ENCODE peak calls at places on chromosomes 1 and 21, in ten cellular contexts. W is OCI-LY7, G is gastrocnemius medialis, X is heart left ventricle, J is HCT116, V is lower lobe of right lung, O is left lung, E is tibial artery, Q is SK-N-SH, P is uterus. Y is an unnamed sample.
A peak's percentile ranks its signal among the peaks of the same experiment; 100 is the strongest.

GRCh38 chr1:43367026-43367903 is 546 bp downstream of the ELOVL1 start:
- DNase-seq in W (peak; percentile 43), G (no peak), X (no peak), J (peak; percentile 46), V (peak; percentile 58), O (peak; percentile 88), E (peak; percentile 74), Q (peak; percentile 74), P (peak; percentile 30), Y (peak; percentile 17)

GRCh38 chr1:203268901-203269653 is 36.2 kb upstream of the BTG2 start:
- DNase-seq in W (peak; percentile 93), G (peak; percentile 48), X (no peak), J (peak; percentile 64), V (no peak), O (no peak), E (peak; percentile 65), Q (peak; percentile 78), P (no peak), Y (no peak)

GRCh38 chr1:29465755-29466154 is 229.4 kb downstream of the PTPRU start:
- DNase-seq in W (peak; percentile 10), G (no peak), X (no peak), J (no peak), V (no peak), O (no peak), E (no peak), Q (no peak), P (no peak), Y (no peak)

GRCh38 chr1:154840557-154841176 is 29.4 kb downstream of the KCNN3 start:
- DNase-seq in W (no peak), G (no peak), X (no peak), J (no peak), V (no peak), O (no peak), E (no peak), Q (no peak), P (no peak), Y (no peak)

GRCh38 chr1:202165942-202166843 is 5.8 kb upstream of the PTPN7 start:
- DNase-seq in W (no peak), G (no peak), X (no peak), J (no peak), V (no peak), O (peak; percentile 35), E (no peak), Q (no peak), P (no peak), Y (no peak)

GRCh38 chr1:67883069-67883468 is 49.8 kb upstream of the GNG12 start:
- DNase-seq in W (no peak), G (no peak), X (no peak), J (peak; percentile 8), V (no peak), O (no peak), E (no peak), Q (no peak), P (no peak), Y (no peak)

GRCh38 chr1:53585116-53585515 is 125.9 kb downstream of the DMRTB1 start:
- DNase-seq in W (peak; percentile 53), G (no peak), X (no peak), J (no peak), V (no peak), O (no peak), E (peak; percentile 21), Q (no peak), P (peak; percentile 3), Y (no peak)

GRCh38 chr1:44786841-44787426 is 1.0 kb downstream of the BEST4 start:
- DNase-seq in W (no peak), G (no peak), X (no peak), J (no peak), V (no peak), O (peak; percentile 49), E (no peak), Q (no peak), P (no peak), Y (no peak)

GRCh38 chr1:200029035-200029623 is 1.6 kb downstream of the NR5A2 start:
- DNase-seq in W (peak; percentile 88), G (no peak), X (no peak), J (peak; percentile 4), V (no peak), O (peak; percentile 83), E (no peak), Q (peak; percentile 79), P (no peak), Y (no peak)

GRCh38 chr1:155127105-155127671 is 488 bp upstream of the EFNA1 start:
- DNase-seq in W (no peak), G (no peak), X (no peak), J (no peak), V (peak; percentile 88), O (peak; percentile 89), E (peak; percentile 74), Q (peak; percentile 77), P (peak; percentile 45), Y (peak; percentile 63)

GRCh38 chr1:226310123-226310540 is 1.2 kb upstream of the LIN9 start:
- DNase-seq in W (peak; percentile 22), G (no peak), X (no peak), J (no peak), V (no peak), O (no peak), E (no peak), Q (no peak), P (no peak), Y (no peak)

GRCh38 chr21:37551406-37552355 is 185.1 kb downstream of the DYRK1A start:
- DNase-seq in W (no peak), G (peak; percentile 90), X (no peak), J (no peak), V (peak; percentile 60), O (no peak), E (no peak), Q (no peak), P (peak; percentile 42), Y (no peak)

GRCh38 chr1:33455537-33456301 is 16.7 kb upstream of the ZSCAN20 start:
- DNase-seq in W (peak; percentile 80), G (peak; percentile 55), X (peak; percentile 55), J (peak; percentile 80), V (no peak), O (no peak), E (peak; percentile 74), Q (peak; percentile 66), P (no peak), Y (no peak)

GRCh38 chr1:8705104-8705503 is 112.3 kb downstream of the RERE start:
- DNase-seq in W (no peak), G (no peak), X (no peak), J (no peak), V (no peak), O (no peak), E (no peak), Q (no peak), P (no peak), Y (no peak)

GRCh38 chr1:181485276-181486097 is 2.2 kb downstream of the CACNA1E start:
- DNase-seq in W (no peak), G (no peak), X (no peak), J (no peak), V (peak; percentile 50), O (peak; percentile 87), E (no peak), Q (peak; percentile 37), P (no peak), Y (peak; percentile 23)

GRCh38 chr1:182147136-182147815 is 85.8 kb upstream of the ZNF648 start:
- DNase-seq in W (no peak), G (no peak), X (peak; percentile 32), J (no peak), V (peak; percentile 63), O (no peak), E (no peak), Q (no peak), P (no peak), Y (no peak)

GRCh38 chr1:241847796-241848668 is at the start of gene EXO1:
- DNase-seq in W (peak; percentile 94), G (peak; percentile 65), X (peak; percentile 87), J (peak; percentile 82), V (peak; percentile 93), O (peak; percentile 94), E (peak; percentile 90), Q (peak; percentile 92), P (peak; percentile 84), Y (peak; percentile 86)
- TF ChIP-seq CTCF in W (peak; percentile 75), G (peak; percentile 10), X (peak; percentile 27), J (peak; percentile 20), V (peak; percentile 26), O (no peak), E (no peak), Q (peak; percentile 51), P (peak; percentile 44), Y (no peak)

DNA sequence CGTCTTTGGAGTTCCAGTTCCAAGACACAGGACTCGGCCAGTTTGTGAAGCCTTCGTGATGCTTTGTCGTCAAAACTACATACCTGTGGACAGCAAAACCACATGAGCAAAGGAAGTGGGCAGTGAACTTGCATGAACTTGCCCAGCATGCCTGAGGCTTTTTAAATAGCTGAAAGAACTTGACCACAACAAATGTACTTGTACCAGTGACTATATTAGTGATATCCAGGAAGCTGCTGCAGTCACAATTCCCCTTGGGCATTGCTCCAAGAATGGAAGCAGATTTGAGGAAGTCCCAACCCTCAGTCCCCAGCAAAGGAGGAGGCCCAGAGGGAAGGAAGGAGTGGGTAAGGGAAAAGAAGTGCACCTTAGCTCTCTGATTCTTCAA is 2.6 kb downstream of the FUCA1 start:
- DNase-seq in W (no peak), G (no peak), X (peak; percentile 46), J (peak; percentile 73), V (no peak), O (no peak), E (no peak), Q (no peak), P (no peak), Y (no peak)
- H3K4me3 ChIP-seq in W (no peak overlapping the region), G (no peak overlapping the region), X (no peak overlapping the region), J (peak overlapping the region; percentile 7), V (no peak overlapping the region), O (no peak overlapping the region), E (no peak overlapping the region), Q (no peak overlapping the region), P (no peak overlapping the region), Y (no peak overlapping the region)

GRCh38 chr21:33487996-33488395 is 3.5 kb downstream of the DNAJC28 start:
- DNase-seq in W (no peak), G (no peak), X (no peak), J (no peak), V (no peak), O (no peak), E (no peak), Q (no peak), P (no peak), Y (no peak)
- H3K4me1 ChIP-seq in W (peaks cover 11% of the 10 kb centered on the region), G (peaks cover 12% of the 10 kb centered on the region), X (peaks cover 8% of the 10 kb centered on the region), J (peaks cover 10% of the 10 kb centered on the region), V (peaks cover 14% of the 10 kb centered on the region), O (peaks cover 18% of the 10 kb centered on the region), E (peaks cover 3% of the 10 kb centered on the region), Q (no peaks in the 10 kb centered on the region), P (no peaks in the 10 kb centered on the region), Y (no peaks in the 10 kb centered on the region)

GRCh38 chr1:151026460-151026859 is 9.9 kb upstream of the BNIPL start:
- DNase-seq in W (no peak), G (no peak), X (no peak), J (no peak), V (no peak), O (no peak), E (no peak), Q (no peak), P (no peak), Y (no peak)

GRCh38 chr1:151024540-151025146 is 11.7 kb upstream of the BNIPL start:
- DNase-seq in W (peak; percentile 67), G (peak; percentile 71), X (peak; percentile 87), J (peak; percentile 46), V (peak; percentile 84), O (no peak), E (peak; percentile 89), Q (peak; percentile 80), P (peak; percentile 72), Y (peak; percentile 76)
- TF ChIP-seq CTCF in W (peak; percentile 87), G (peak; percentile 78), X (peak; percentile 77), J (peak; percentile 74), V (peak; percentile 80), O (peak; percentile 52), E (peak; percentile 75), Q (peak; percentile 76), P (peak; percentile 73), Y (peak; percentile 84)